ENCODE peak calls at places on chromosome 15, in eight cellular contexts. Y, J, G, O, U, W, H and Q are unnamed samples.

GRCh38 chr15:40691737-40692136 is 3.2 kb upstream of the RAD51 start:
- DNase-seq in U (peak), W (no peak), G (no peak), Y (no peak), J (no peak), O (peak), H (no peak), Q (no peak)

GRCh38 chr15:23857028-23857641 is 170.0 kb upstream of the NDN start:
- DNase-seq in Y (no peak), H (no peak), J (no peak), G (peak), O (peak), U (peak), W (no peak), Q (peak)

GRCh38 chr15:95825198-95825597 is 505.3 kb upstream of the NR2F2 start:
- DNase-seq in O (no peak), Y (no peak), H (no peak), W (no peak), G (no peak), J (no peak), U (no peak), Q (no peak)

GRCh38 chr15:101150723-101151040 is 101.2 kb downstream of the CHSY1 start:
- DNase-seq in H (no peak), Y (no peak), O (no peak), U (no peak), G (no peak), J (no peak), W (no peak), Q (no peak)

GRCh38 chr15:29986946-29987345 is 95.8 kb upstream of the GOLGA8J start:
- DNase-seq in U (no peak), J (no peak), G (no peak), W (no peak), O (no peak), H (no peak), Y (no peak), Q (no peak)

GRCh38 chr15:40969363-40969762 is 16.1 kb downstream of the CHAC1 start:
- DNase-seq in W (no peak), U (no peak), Y (no peak), J (no peak), H (no peak), G (no peak), O (no peak), Q (no peak)

GRCh38 chr15:65917936-65918335 is 48.6 kb downstream of the RAB11A start:
- DNase-seq in U (no peak), W (no peak), Y (no peak), H (no peak), O (no peak), G (no peak), J (no peak), Q (no peak)

GRCh38 chr15:75577401-75578205 is 1.5 kb downstream of the PTPN9 start:
- DNase-seq in H (no peak), G (no peak), W (no peak), Y (no peak), O (peak), U (peak), J (no peak), Q (no peak)

GRCh38 chr15:88383354-88383753 is 83.8 kb downstream of the MRPL46 start:
- DNase-seq in Y (no peak), J (no peak), U (no peak), W (no peak), H (no peak), O (no peak), G (no peak), Q (no peak)

GRCh38 chr15:74397239-74398068 is 30.0 kb upstream of the CYP11A1 start:
- DNase-seq in O (no peak), W (no peak), U (peak), G (no peak), J (no peak), H (no peak), Y (no peak), Q (no peak)

GRCh38 chr15:90594297-90594696 is 64.6 kb downstream of the CRTC3 start:
- DNase-seq in J (no peak), G (no peak), H (peak), W (peak), O (no peak), U (peak), Y (peak), Q (no peak)

GRCh38 chr15:26038693-26039092 is 175.6 kb upstream of the ATP10A start:
- DNase-seq in W (no peak), H (no peak), G (no peak), O (no peak), U (no peak), Y (no peak), J (no peak), Q (no peak)

GRCh38 chr15:57356178-57356577 is 20.1 kb upstream of the CGNL1 start:
- DNase-seq in H (no peak), O (no peak), U (no peak), W (no peak), J (no peak), Y (no peak), G (no peak), Q (no peak)

GRCh38 chr15:65089206-65089824 is 12.8 kb downstream of the KBTBD13 start:
- DNase-seq in H (no peak), G (no peak), O (peak), U (no peak), J (no peak), Y (no peak), W (no peak), Q (no peak)

GRCh38 chr15:80153900-80154299 is 1.1 kb downstream of the FAH start:
- DNase-seq in Y (no peak), G (no peak), O (peak), J (no peak), U (no peak), H (no peak), W (no peak), Q (no peak)

GRCh38 chr15:36977620-36978610 is 122.4 kb downstream of the MEIS2 start:
- DNase-seq in U (no peak), G (no peak), J (no peak), H (no peak), Y (no peak), W (no peak), O (no peak), Q (no peak)

GRCh38 chr15:50149090-50149489 is 30.1 kb upstream of the ATP8B4 start:
- DNase-seq in H (no peak), U (peak), G (no peak), W (no peak), O (no peak), J (no peak), Y (no peak), Q (no peak)

GRCh38 chr15:87562203-87562602 is 694.3 kb downstream of the NTRK3 start:
- DNase-seq in Y (no peak), H (no peak), G (no peak), O (no peak), U (no peak), J (no peak), W (no peak), Q (no peak)

GRCh38 chr15:101242160-101242998 is 9.5 kb downstream of the CHSY1 start:
- DNase-seq in H (no peak), W (peak), Y (no peak), O (peak), U (no peak), G (no peak), J (no peak), Q (no peak)

GRCh38 chr15:65132841-65133549 is 613 bp downstream of the PDCD7 start:
- DNase-seq in O (peak), W (peak), G (no peak), Y (peak), J (no peak), U (peak), H (no peak), Q (peak)

GRCh38 chr15:95760508-95760907 is 570.0 kb upstream of the NR2F2 start:
- DNase-seq in U (peak), G (no peak), O (peak), J (no peak), H (no peak), W (no peak), Y (no peak), Q (no peak)